ENCODE peak calls at places on chromosomes 5 and 9, in four cellular contexts. One of them, this sample, is unnamed.

GRCh38 chr5:95848701-95849100 is 26.2 kb upstream of the GLRX start:
- DNase-seq in PC-3: no peak
- DNase-seq in astrocyte: no peak
- DNase-seq in aorta: no peak
- DNase-seq in this sample: no peak

GRCh38 chr5:178940569-178941360 is at the start of gene ZNF454:
- DNase-seq in PC-3: no peak
- DNase-seq in astrocyte: peak; percentile 92
- DNase-seq in aorta: peak; percentile 96
- DNase-seq in this sample: peak; percentile 87

GRCh38 chr9:16030513-16031185 is 477.8 kb downstream of the CCDC171 start:
- DNase-seq in PC-3: peak; percentile 93
- DNase-seq in astrocyte: peak; percentile 99
- DNase-seq in aorta: no peak
- DNase-seq in this sample: peak; percentile 98

GRCh38 chr9:132167192-132167591 is 5.3 kb downstream of the NTNG2 start:
- DNase-seq in PC-3: no peak
- DNase-seq in astrocyte: no peak
- DNase-seq in aorta: no peak
- DNase-seq in this sample: no peak

GRCh38 chr9:114281421-114282103 is 41.3 kb upstream of the ORM1 start:
- DNase-seq in PC-3: no peak
- DNase-seq in astrocyte: no peak
- DNase-seq in aorta: peak; percentile 76
- DNase-seq in this sample: no peak

GRCh38 chr5:72380491-72381274 is 60.5 kb downstream of the PTCD2 start:
- DNase-seq in PC-3: no peak
- DNase-seq in astrocyte: no peak
- DNase-seq in aorta: no peak
- DNase-seq in this sample: peak; percentile 45

GRCh38 chr5:154829181-154829588 is 21.2 kb downstream of the FAXDC2 start:
- DNase-seq in PC-3: no peak
- DNase-seq in astrocyte: no peak
- DNase-seq in aorta: no peak
- DNase-seq in this sample: no peak

GRCh38 chr5:111748304-111748763 is 8.7 kb downstream of the NREP start:
- DNase-seq in PC-3: peak; percentile 95
- DNase-seq in astrocyte: peak; percentile 97
- DNase-seq in aorta: no peak
- DNase-seq in this sample: peak; percentile 98

GRCh38 chr5:10077721-10078551 is 171.8 kb downstream of the ATPSCKMT start:
- DNase-seq in PC-3: no peak
- DNase-seq in astrocyte: peak; percentile 22
- DNase-seq in aorta: no peak
- DNase-seq in this sample: no peak

GRCh38 chr9:35675732-35676392 is 2.1 kb downstream of the CA9 start:
- DNase-seq in PC-3: no peak
- DNase-seq in astrocyte: no peak
- DNase-seq in aorta: peak; percentile 83
- DNase-seq in this sample: no peak

GRCh38 chr9:98220911-98221310 is 28.5 kb upstream of the CORO2A start:
- DNase-seq in PC-3: no peak
- DNase-seq in astrocyte: no peak
- DNase-seq in aorta: no peak
- DNase-seq in this sample: no peak

GRCh38 chr5:3741372-3741770 is 145.7 kb downstream of the IRX1 start:
- DNase-seq in PC-3: peak; percentile 38
- DNase-seq in astrocyte: peak; percentile 18
- DNase-seq in aorta: no peak
- DNase-seq in this sample: peak; percentile 29

GRCh38 chr5:1995491-1995890 is 112.8 kb upstream of the IRX4 start:
- DNase-seq in PC-3: no peak
- DNase-seq in astrocyte: no peak
- DNase-seq in aorta: no peak
- DNase-seq in this sample: no peak

GRCh38 chr5:80439213-80439612 is 31.3 kb downstream of the ZFYVE16 start:
- DNase-seq in PC-3: no peak
- DNase-seq in astrocyte: no peak
- DNase-seq in aorta: no peak
- DNase-seq in this sample: no peak

GRCh38 chr9:136545065-136545965 is 533 bp downstream of the NOTCH1 start:
- DNase-seq in PC-3: no peak
- DNase-seq in astrocyte: no peak
- DNase-seq in aorta: peak; percentile 85
- DNase-seq in this sample: peak; percentile 23

GRCh38 chr9:90894956-90895687 is 93.5 kb downstream of the SYK start:
- DNase-seq in PC-3: peak; percentile 18
- DNase-seq in astrocyte: no peak
- DNase-seq in aorta: no peak
- DNase-seq in this sample: no peak

GRCh38 chr9:116391306-116391900 is 237.8 kb downstream of the PAPPA start:
- DNase-seq in PC-3: peak; percentile 8
- DNase-seq in astrocyte: peak; percentile 86
- DNase-seq in aorta: no peak
- DNase-seq in this sample: peak; percentile 92

GRCh38 chr9:121268598-121269029 is 652 bp downstream of the GSN start:
- DNase-seq in PC-3: no peak
- DNase-seq in astrocyte: no peak
- DNase-seq in aorta: no peak
- DNase-seq in this sample: peak; percentile 39

GRCh38 chr9:101625871-101626270 is 31.1 kb upstream of the PPP3R2 start:
- DNase-seq in PC-3: no peak
- DNase-seq in astrocyte: no peak
- DNase-seq in aorta: no peak
- DNase-seq in this sample: no peak

GRCh38 chr9:129141066-129142041 is 30.1 kb downstream of the PTPA start:
- DNase-seq in PC-3: no peak
- DNase-seq in astrocyte: peak; percentile 96
- DNase-seq in aorta: no peak
- DNase-seq in this sample: peak; percentile 96

GRCh38 chr5:98975682-98976407 is 47.0 kb upstream of the CHD1 start:
- DNase-seq in PC-3: no peak
- DNase-seq in astrocyte: no peak
- DNase-seq in aorta: no peak
- DNase-seq in this sample: no peak

GRCh38 chr5:149271717-149272558 is at the start of gene AFAP1L1:
- DNase-seq in PC-3: peak; percentile 80
- DNase-seq in astrocyte: peak; percentile 20
- DNase-seq in aorta: peak; percentile 86
- DNase-seq in this sample: peak; percentile 66

GRCh38 chr5:27221410-27221809 is 183.0 kb upstream of the CDH9 start:
- DNase-seq in PC-3: no peak
- DNase-seq in astrocyte: no peak
- DNase-seq in aorta: no peak
- DNase-seq in this sample: no peak

GRCh38 chr5:79242242-79243039 is 6.5 kb downstream of the JMY start:
- DNase-seq in PC-3: no peak
- DNase-seq in astrocyte: no peak
- DNase-seq in aorta: no peak
- DNase-seq in this sample: no peak

GRCh38 chr9:4147476-4148214 is 152.2 kb downstream of the GLIS3 start:
- DNase-seq in PC-3: no peak
- DNase-seq in astrocyte: no peak
- DNase-seq in aorta: no peak
- DNase-seq in this sample: peak; percentile 89

GRCh38 chr5:32138839-32139493 is 35.2 kb downstream of the GOLPH3 start:
- DNase-seq in PC-3: no peak
- DNase-seq in astrocyte: peak; percentile 41
- DNase-seq in aorta: no peak
- DNase-seq in this sample: no peak

GRCh38 chr5:58241383-58241782 is 218.5 kb downstream of the PLK2 start:
- DNase-seq in PC-3: peak; percentile 36
- DNase-seq in astrocyte: no peak
- DNase-seq in aorta: no peak
- DNase-seq in this sample: peak; percentile 78

This sample was measured in kidney tubule cell.